ENCODE peak calls at places on chromosomes 16 and 17, in four cellular contexts. One of them, this sample, is unnamed.

GRCh38 chr17:33039874-33040273 is 48.2 kb downstream of the SPACA3 start:
- DNase-seq in K562: no peak
- DNase-seq in GM12891: no peak
- DNase-seq in GM12878: no peak
- DNase-seq in this sample: no peak

GRCh38 chr16:27314161-27314723 is 468 bp downstream of the IL4R start:
- DNase-seq in K562: peak
- DNase-seq in GM12891: no peak
- DNase-seq in GM12878: no peak
- DNase-seq in this sample: no peak

GRCh38 chr16:1334739-1335138 is 1.3 kb downstream of the BAIAP3 start:
- DNase-seq in K562: no peak
- DNase-seq in GM12891: no peak
- DNase-seq in GM12878: no peak
- DNase-seq in this sample: no peak

GRCh38 chr16:49674255-49674980 is 181.5 kb downstream of the ZNF423 start:
- DNase-seq in K562: no peak
- DNase-seq in GM12891: no peak
- DNase-seq in GM12878: no peak
- DNase-seq in this sample: no peak

GRCh38 chr16:2919511-2920255 is 8.0 kb downstream of the FLYWCH1 start:
- DNase-seq in K562: peak
- DNase-seq in GM12891: no peak
- DNase-seq in GM12878: no peak
- DNase-seq in this sample: no peak

GRCh38 chr16:10752843-10753523 is 9.3 kb downstream of the NUBP1 start:
- DNase-seq in K562: no peak
- DNase-seq in GM12891: no peak
- DNase-seq in GM12878: peak
- DNase-seq in this sample: peak

GRCh38 chr17:76238847-76239537 is 1.3 kb downstream of the RNF157 start:
- DNase-seq in K562: no peak
- DNase-seq in GM12891: no peak
- DNase-seq in GM12878: no peak
- DNase-seq in this sample: no peak

GRCh38 chr16:78768723-78769122 is 669.3 kb downstream of the WWOX start:
- DNase-seq in K562: no peak
- DNase-seq in GM12891: no peak
- DNase-seq in GM12878: no peak
- DNase-seq in this sample: no peak

GRCh38 chr16:73713817-73714495 is 582.7 kb upstream of the PSMD7 start:
- DNase-seq in K562: peak
- DNase-seq in GM12891: no peak
- DNase-seq in GM12878: no peak
- DNase-seq in this sample: peak

GRCh38 chr17:79803421-79803996 is 6.6 kb upstream of the CBX8 start:
- DNase-seq in K562: no peak
- DNase-seq in GM12891: no peak
- DNase-seq in GM12878: no peak
- DNase-seq in this sample: peak

GRCh38 chr17:37792787-37793186 is 47.9 kb upstream of the HNF1B start:
- DNase-seq in K562: no peak
- DNase-seq in GM12891: no peak
- DNase-seq in GM12878: no peak
- DNase-seq in this sample: no peak

GRCh38 chr16:7285520-7285919 is 47.1 kb upstream of the RBFOX1 start:
- DNase-seq in K562: no peak
- DNase-seq in GM12891: no peak
- DNase-seq in GM12878: no peak
- DNase-seq in this sample: no peak

GRCh38 chr16:28974007-28974436 is 556 bp upstream of the SPNS1 start:
- DNase-seq in K562: peak
- DNase-seq in GM12891: no peak
- DNase-seq in GM12878: no peak
- DNase-seq in this sample: peak

GRCh38 chr16:19850131-19850817 is 34.4 kb downstream of the GPRC5B start:
- DNase-seq in K562: no peak
- DNase-seq in GM12891: no peak
- DNase-seq in GM12878: no peak
- DNase-seq in this sample: no peak

GRCh38 chr16:17885659-17886200 is 415.0 kb upstream of the XYLT1 start:
- DNase-seq in K562: no peak
- DNase-seq in GM12891: no peak
- DNase-seq in GM12878: no peak
- DNase-seq in this sample: no peak

GRCh38 chr17:13869301-13869700 is 200.0 kb upstream of the COX10 start:
- DNase-seq in K562: no peak
- DNase-seq in GM12891: no peak
- DNase-seq in GM12878: no peak
- DNase-seq in this sample: no peak

GRCh38 chr16:85227924-85228462 is 115.7 kb upstream of the CIBAR2 start:
- DNase-seq in K562: peak
- DNase-seq in GM12891: no peak
- DNase-seq in GM12878: no peak
- DNase-seq in this sample: no peak

GRCh38 chr16:86086471-86086870 is 187.5 kb downstream of the IRF8 start:
- DNase-seq in K562: no peak
- DNase-seq in GM12891: no peak
- DNase-seq in GM12878: no peak
- DNase-seq in this sample: no peak

GRCh38 chr17:64781394-64781793 is 119.3 kb upstream of the SMURF2 start:
- DNase-seq in K562: no peak
- DNase-seq in GM12891: peak
- DNase-seq in GM12878: no peak
- DNase-seq in this sample: peak

GRCh38 chr17:13460646-13461045 is 141.1 kb downstream of the HS3ST3A1 start:
- DNase-seq in K562: no peak
- DNase-seq in GM12891: no peak
- DNase-seq in GM12878: no peak
- DNase-seq in this sample: no peak

GRCh38 chr17:55348749-55349354 is 72.8 kb downstream of the MMD start:
- DNase-seq in K562: peak
- DNase-seq in GM12891: no peak
- DNase-seq in GM12878: no peak
- DNase-seq in this sample: peak

GRCh38 chr16:86497551-86498021 is 12.7 kb upstream of the FOXF1 start:
- DNase-seq in K562: no peak
- DNase-seq in GM12891: no peak
- DNase-seq in GM12878: no peak
- DNase-seq in this sample: no peak

GRCh38 chr16:12535535-12536411 is 267.9 kb downstream of the CPPED1 start:
- DNase-seq in K562: peak
- DNase-seq in GM12891: peak
- DNase-seq in GM12878: peak
- DNase-seq in this sample: no peak

DNA sequence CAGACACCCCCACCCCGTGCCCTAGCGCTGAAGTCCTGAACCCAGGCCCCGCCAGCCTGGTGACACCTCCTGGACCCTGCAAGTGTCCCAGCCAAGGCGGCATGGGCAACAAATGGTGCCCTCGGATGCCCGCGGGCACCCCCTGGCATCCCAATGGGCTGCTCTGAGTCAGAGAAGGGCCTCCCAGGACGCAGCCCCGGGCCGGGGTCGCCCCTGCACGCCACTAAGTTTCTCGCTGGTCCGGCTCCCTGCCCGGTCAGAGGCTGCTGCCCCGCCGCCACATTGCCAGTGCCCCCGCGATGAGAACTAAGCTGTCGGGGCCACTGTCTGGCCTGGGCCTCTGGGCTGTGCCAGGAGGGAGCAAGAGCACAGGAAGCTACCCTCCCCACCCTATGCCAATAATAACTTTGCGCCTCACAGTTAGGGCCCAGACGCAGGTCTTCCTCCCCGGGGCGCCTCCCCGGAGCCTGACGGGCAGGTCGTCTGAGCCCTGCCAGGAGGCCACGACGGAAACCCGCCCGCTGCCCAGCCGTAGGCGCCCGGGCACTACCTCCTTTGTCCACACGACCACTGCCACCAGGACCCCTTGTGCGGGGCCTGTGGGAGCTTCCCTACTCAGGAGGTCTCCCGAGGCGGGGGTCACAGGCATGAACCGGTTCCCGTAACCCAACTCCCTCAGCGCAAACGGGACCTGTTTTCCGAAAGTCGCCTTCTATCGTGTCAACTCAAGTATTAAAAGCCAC is 1.4 kb downstream of the ZFPM1 start:
- DNase-seq in K562: no peak
- DNase-seq in GM12891: no peak
- DNase-seq in GM12878: no peak
- DNase-seq in this sample: no peak
- TF ChIP-seq SPI1 in K562: no peak
- TF ChIP-seq SPI1 in GM12891: no peak
- TF ChIP-seq SPI1 in GM12878: no peak
- TF ChIP-seq SPI1 in this sample: no peak

GRCh38 chr16:56742030-56742984 is 12.4 kb downstream of the NUP93 start:
- DNase-seq in K562: no peak
- DNase-seq in GM12891: no peak
- DNase-seq in GM12878: no peak
- DNase-seq in this sample: no peak
- TF ChIP-seq SPI1 in K562: no peak
- TF ChIP-seq SPI1 in GM12891: no peak
- TF ChIP-seq SPI1 in GM12878: no peak
- TF ChIP-seq SPI1 in this sample: no peak

GRCh38 chr17:40511667-40512221 is 10.3 kb upstream of the TNS4 start:
- DNase-seq in K562: no peak
- DNase-seq in GM12891: no peak
- DNase-seq in GM12878: no peak
- DNase-seq in this sample: no peak

GRCh38 chr17:40514013-40514875 is 12.8 kb upstream of the TNS4 start:
- DNase-seq in K562: no peak
- DNase-seq in GM12891: no peak
- DNase-seq in GM12878: no peak
- DNase-seq in this sample: no peak

GRCh38 chr17:40509626-40510327 is 8.4 kb upstream of the TNS4 start:
- DNase-seq in K562: no peak
- DNase-seq in GM12891: no peak
- DNase-seq in GM12878: no peak
- DNase-seq in this sample: no peak

GRCh38 chr17:40510328-40510648 is 8.9 kb upstream of the TNS4 start:
- DNase-seq in K562: no peak
- DNase-seq in GM12891: no peak
- DNase-seq in GM12878: no peak
- DNase-seq in this sample: no peak

DNA sequence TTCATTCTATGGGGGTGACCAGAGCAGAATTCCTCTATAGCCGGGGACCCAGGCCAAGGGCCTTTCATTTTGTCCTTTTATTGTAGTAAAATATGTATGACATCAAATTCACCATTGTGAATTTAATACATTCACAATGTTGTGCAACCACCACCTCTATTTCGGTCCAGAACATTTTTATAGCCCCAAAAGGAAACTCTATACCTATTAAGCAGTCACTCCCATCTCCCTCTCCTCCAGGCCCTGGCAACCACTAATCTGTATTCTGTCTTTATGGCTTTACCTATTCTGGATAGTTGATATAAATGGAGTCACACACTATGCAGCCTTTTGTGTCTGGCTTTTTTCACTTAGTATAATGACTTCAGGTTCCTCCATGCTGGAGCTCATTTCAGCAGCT is 9.7 kb upstream of the TNS4 start:
- DNase-seq in K562: no peak
- DNase-seq in GM12891: no peak
- DNase-seq in GM12878: no peak
- DNase-seq in this sample: no peak
- TF ChIP-seq SPI1 in K562: no peak
- TF ChIP-seq SPI1 in GM12891: no peak
- TF ChIP-seq SPI1 in GM12878: no peak
- TF ChIP-seq SPI1 in this sample: no peak

DNA sequence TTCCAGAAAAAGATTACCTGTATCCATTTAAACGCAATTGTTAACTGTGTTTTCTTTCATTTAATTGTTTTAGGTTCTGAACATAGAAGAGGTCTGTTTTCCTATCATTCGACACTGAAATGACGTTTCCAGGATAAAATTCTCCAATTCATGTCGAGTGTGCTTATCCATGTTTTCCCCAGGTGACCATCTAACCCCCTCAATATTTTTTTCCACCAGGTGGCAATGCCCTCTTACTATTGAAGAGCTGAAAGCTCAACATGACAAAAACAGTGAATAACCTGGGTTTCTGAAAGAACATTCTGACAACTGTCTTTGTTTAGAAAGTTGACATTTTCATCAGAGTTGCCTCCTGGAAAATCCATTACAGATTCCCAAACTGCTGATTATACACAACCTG is 948.7 kb downstream of the KCNJ2 start:
- DNase-seq in K562: no peak
- DNase-seq in GM12891: no peak
- DNase-seq in GM12878: no peak
- DNase-seq in this sample: no peak
- TF ChIP-seq SPI1 in K562: no peak
- TF ChIP-seq SPI1 in GM12891: no peak
- TF ChIP-seq SPI1 in GM12878: no peak
- TF ChIP-seq SPI1 in this sample: no peak

DNA sequence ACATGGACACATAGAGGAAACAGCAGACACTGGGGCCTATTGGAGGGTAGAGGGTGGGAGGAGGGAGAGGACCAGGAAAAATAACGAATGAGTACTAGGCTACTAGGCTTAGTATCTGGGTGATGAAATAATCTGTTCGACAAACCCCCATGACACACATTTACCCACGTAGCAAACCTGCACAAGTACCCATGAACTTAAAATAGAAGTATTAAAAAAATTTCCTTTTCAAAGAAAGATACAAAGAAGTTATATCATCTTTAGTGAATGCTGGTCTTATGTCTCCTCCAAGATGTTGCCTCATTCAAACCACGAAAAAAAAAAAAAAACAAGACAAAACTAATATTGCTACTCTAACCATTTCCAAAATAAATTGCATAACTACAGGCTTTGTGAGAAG is 31.7 kb downstream of the MBTD1 start:
- DNase-seq in K562: no peak
- DNase-seq in GM12891: no peak
- DNase-seq in GM12878: no peak
- DNase-seq in this sample: no peak
- TF ChIP-seq SPI1 in K562: no peak
- TF ChIP-seq SPI1 in GM12891: no peak
- TF ChIP-seq SPI1 in GM12878: no peak
- TF ChIP-seq SPI1 in this sample: no peak

DNA sequence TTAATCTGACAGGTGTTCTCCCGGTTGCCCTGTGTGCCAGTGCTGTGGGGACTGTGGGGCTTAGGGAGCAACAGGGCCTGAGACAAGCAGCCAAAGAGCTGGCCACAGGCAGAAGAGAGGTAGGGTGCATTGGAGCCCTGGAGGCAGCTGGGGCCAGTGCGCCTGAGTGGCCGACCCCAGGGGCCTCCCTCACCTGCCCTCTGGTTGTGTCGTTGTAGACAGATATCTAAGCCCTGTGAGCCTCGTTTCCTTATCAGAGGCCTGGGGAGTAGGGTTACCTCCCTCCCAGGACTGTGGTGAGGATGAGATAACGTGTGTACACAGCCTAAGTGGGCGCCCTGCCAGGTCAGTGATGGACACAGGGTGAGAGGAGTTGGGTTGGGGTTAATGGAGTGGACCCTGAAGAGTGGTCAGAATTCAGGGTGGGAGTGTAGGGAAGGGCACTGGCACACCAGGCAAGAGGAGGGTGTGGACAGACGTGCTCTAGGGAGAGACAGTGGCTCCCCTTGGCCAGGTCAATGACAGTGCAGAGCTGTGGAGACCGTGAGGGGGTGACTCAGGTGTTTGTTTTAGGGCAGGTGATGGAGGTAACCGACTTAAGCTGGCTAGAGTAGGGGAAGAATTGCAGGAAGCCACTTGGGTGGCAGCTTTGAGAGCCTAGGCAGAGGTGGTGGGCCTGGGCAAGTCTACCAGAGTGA is 3.4 kb downstream of the NARF start:
- DNase-seq in K562: peak
- DNase-seq in GM12891: no peak
- DNase-seq in GM12878: no peak
- DNase-seq in this sample: no peak
- TF ChIP-seq SPI1 in K562: no peak
- TF ChIP-seq SPI1 in GM12891: no peak
- TF ChIP-seq SPI1 in GM12878: no peak
- TF ChIP-seq SPI1 in this sample: no peak

This sample was measured in HL-60.